ENCODE peak calls at places on chromosomes 1 and 21, in ten cellular contexts. A, D, G, Q, C, Y, W, L, T and B are unnamed samples. For H3K4me1, the result is how much of the 10 kb centered on the place peaks cover.

GRCh38 chr1:67831850-67832513 is 1.3 kb downstream of the GNG12 start:
- DNase-seq in A (peak), D (peak), G (peak), Q (no peak), C (peak), Y (peak), W (peak), L (no peak), T (peak), B (no peak)

GRCh38 chr1:76868154-76868882 is 1.0 kb downstream of the ST6GALNAC5 start:
- DNase-seq in A (peak), D (peak), G (peak), Q (no peak), C (peak), Y (peak), W (peak), L (no peak), T (peak), B (peak)

GRCh38 chr1:156336242-156336641 is 1.9 kb downstream of the CCT3 start:
- DNase-seq in A (no peak), D (no peak), G (no peak), Q (no peak), C (no peak), Y (no peak), W (no peak), L (no peak), T (no peak), B (no peak)

GRCh38 chr21:35178098-35178497 is 129.0 kb upstream of the RUNX1 start:
- DNase-seq in A (no peak), D (no peak), G (no peak), Q (no peak), C (no peak), Y (no peak), W (no peak), L (no peak), T (peak), B (no peak)

GRCh38 chr1:209643295-209644020 is 8.8 kb downstream of the LAMB3 start:
- DNase-seq in A (no peak), D (no peak), G (peak), Q (no peak), C (no peak), Y (peak), W (no peak), L (no peak), T (peak), B (no peak)

GRCh38 chr1:214609692-214610091 is 6.7 kb downstream of the CENPF start:
- DNase-seq in A (no peak), D (no peak), G (no peak), Q (no peak), C (no peak), Y (no peak), W (no peak), L (no peak), T (no peak), B (no peak)

GRCh38 chr1:115098979-115099692 is 9.8 kb upstream of the TSPAN2 start:
- DNase-seq in A (no peak), D (no peak), G (peak), Q (peak), C (no peak), Y (no peak), W (peak), L (no peak), T (peak), B (peak)

GRCh38 chr1:184971522-184972265 is 2.6 kb downstream of the NIBAN1 start:
- DNase-seq in A (no peak), D (peak), G (no peak), Q (no peak), C (no peak), Y (no peak), W (no peak), L (no peak), T (no peak), B (no peak)

GRCh38 chr1:220710333-220710732 is 20.2 kb downstream of the C1orf115 start:
- DNase-seq in A (no peak), D (no peak), G (no peak), Q (no peak), C (no peak), Y (no peak), W (no peak), L (no peak), T (no peak), B (no peak)

GRCh38 chr1:160496334-160496733 is 26.7 kb downstream of the SLAMF6 start:
- DNase-seq in A (no peak), D (no peak), G (no peak), Q (no peak), C (no peak), Y (no peak), W (no peak), L (no peak), T (no peak), B (no peak)
- H3K4me1 ChIP-seq in A (under half), D (under half), G (under half), Q (under half), C (under half), Y (under half), W (under half), L (under half), T (under half), B (under half)

GRCh38 chr1:116491985-116492811 is 78.6 kb downstream of the CD58 start:
- DNase-seq in A (no peak), D (no peak), G (no peak), Q (no peak), C (no peak), Y (no peak), W (no peak), L (no peak), T (no peak), B (no peak)
- H3K4me1 ChIP-seq in A (under half), D (under half), G (under half), Q (under half), C (under half), Y (under half), W (under half), L (half or more), T (under half), B (under half)

GRCh38 chr1:59657873-59658465 is 156.8 kb upstream of the HOOK1 start:
- DNase-seq in A (no peak), D (no peak), G (no peak), Q (no peak), C (no peak), Y (no peak), W (no peak), L (peak), T (no peak), B (no peak)
- H3K4me1 ChIP-seq in A (under half), D (under half), G (under half), Q (under half), C (under half), Y (under half), W (under half), L (under half), T (under half), B (under half)

GRCh38 chr21:45455321-45456013 is 50.5 kb downstream of the COL18A1 start:
- DNase-seq in A (no peak), D (no peak), G (no peak), Q (no peak), C (peak), Y (peak), W (peak), L (no peak), T (peak), B (no peak)
- H3K4me1 ChIP-seq in A (under half), D (half or more), G (under half), Q (under half), C (under half), Y (under half), W (under half), L (half or more), T (under half), B (under half)

GRCh38 chr1:206704239-206704638 is 19.5 kb downstream of the MAPKAPK2 start:
- DNase-seq in A (no peak), D (no peak), G (no peak), Q (no peak), C (no peak), Y (no peak), W (no peak), L (no peak), T (no peak), B (no peak)

GRCh38 chr1:206702803-206703202 is 18.1 kb downstream of the MAPKAPK2 start:
- DNase-seq in A (no peak), D (no peak), G (no peak), Q (no peak), C (no peak), Y (no peak), W (no peak), L (no peak), T (no peak), B (no peak)

GRCh38 chr1:206705187-206705586 is 20.5 kb downstream of the MAPKAPK2 start:
- DNase-seq in A (no peak), D (peak), G (no peak), Q (no peak), C (peak), Y (no peak), W (no peak), L (no peak), T (peak), B (peak)

GRCh38 chr1:206705744-206706297 is 21.1 kb downstream of the MAPKAPK2 start:
- DNase-seq in A (no peak), D (no peak), G (no peak), Q (no peak), C (no peak), Y (no peak), W (no peak), L (no peak), T (no peak), B (no peak)

DNA sequence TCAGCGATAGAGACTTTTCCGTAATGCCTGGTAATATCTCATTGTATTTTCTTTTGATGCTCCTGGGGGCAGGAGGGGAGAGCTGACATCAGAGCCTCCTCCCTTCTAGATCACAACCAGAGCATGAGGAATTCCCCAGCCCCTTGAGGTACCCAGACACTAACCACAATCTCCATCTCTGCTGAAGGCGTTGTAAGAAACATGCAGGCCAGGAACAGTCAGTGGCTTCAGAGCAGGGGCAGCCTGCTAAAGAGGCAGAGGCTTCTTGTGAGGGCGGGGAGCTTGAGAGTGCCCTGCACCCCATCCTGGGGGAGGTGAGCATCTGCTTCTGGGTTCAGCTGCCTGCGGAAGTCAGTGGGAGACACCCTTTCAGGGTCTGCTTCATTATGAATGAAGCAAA is 18.9 kb downstream of the MAPKAPK2 start:
- DNase-seq in A (no peak), D (no peak), G (no peak), Q (peak), C (no peak), Y (no peak), W (no peak), L (no peak), T (no peak), B (no peak)
- H3K4me1 ChIP-seq in A (half or more), D (under half), G (under half), Q (half or more), C (half or more), Y (under half), W (under half), L (under half), T (under half), B (under half)